ENCODE peak calls at places on chromosomes 2 and 18, in six cellular contexts. R, Z, H, C, O and D are unnamed samples. For H3K27me3, the result is how much of the 10 kb centered on the place peaks cover.

GRCh38 chr2:151878655-151879563 is 50.7 kb upstream of the ARL5A start:
- DNase-seq in Z (no peak), H (no peak), C (no peak), R (no peak), O (no peak), D (peak)

GRCh38 chr2:219054956-219055903 is 5.5 kb downstream of the IHH start:
- DNase-seq in O (no peak), Z (no peak), C (no peak), R (no peak), H (no peak), D (no peak)

GRCh38 chr2:62204998-62205496 is 9.1 kb downstream of the B3GNT2 start:
- DNase-seq in C (no peak), Z (no peak), O (no peak), R (no peak), H (no peak), D (no peak)

GRCh38 chr18:56306793-56307192 is 331.6 kb downstream of the TXNL1 start:
- DNase-seq in O (no peak), H (no peak), Z (no peak), R (no peak), C (no peak), D (no peak)

GRCh38 chr18:11368020-11368419 is 218.7 kb upstream of the PIEZO2 start:
- DNase-seq in Z (no peak), C (no peak), O (no peak), R (no peak), H (no peak), D (no peak)

GRCh38 chr2:182164686-182165085 is 179.0 kb downstream of the PPP1R1C start:
- DNase-seq in C (no peak), O (no peak), H (no peak), Z (no peak), R (no peak), D (no peak)

GRCh38 chr2:30224147-30224546 is 7.2 kb upstream of the LBH start:
- DNase-seq in Z (no peak), H (no peak), O (peak), R (no peak), C (no peak), D (no peak)

GRCh38 chr18:64131314-64131713 is 17.6 kb downstream of the LINC00305 start:
- DNase-seq in Z (no peak), R (no peak), O (no peak), H (no peak), C (no peak), D (no peak)

GRCh38 chr2:61356958-61357350 is 113.9 kb downstream of the USP34 start:
- DNase-seq in O (no peak), H (no peak), R (no peak), C (no peak), Z (no peak), D (no peak)

GRCh38 chr2:109724533-109725460 is 69.3 kb upstream of the RGPD5 start:
- DNase-seq in H (peak), O (peak), R (no peak), C (no peak), Z (no peak), D (no peak)

GRCh38 chr2:156341482-156342251 is 9.1 kb upstream of the NR4A2 start:
- DNase-seq in H (peak), R (peak), C (peak), Z (peak), O (peak), D (peak)

GRCh38 chr18:68478246-68478645 is 236.7 kb downstream of the TMX3 start:
- DNase-seq in H (no peak), C (no peak), Z (no peak), R (no peak), O (no peak), D (no peak)

GRCh38 chr2:30422437-30422805 is 24.6 kb upstream of the LCLAT1 start:
- DNase-seq in H (no peak), O (no peak), Z (peak), C (peak), R (no peak), D (no peak)

GRCh38 chr2:119478188-119479065 is 45.9 kb downstream of the SCTR start:
- DNase-seq in R (no peak), C (no peak), Z (no peak), O (peak), H (no peak), D (no peak)

GRCh38 chr2:179264238-179265081 is at the start of gene SESTD1:
- DNase-seq in Z (peak), C (peak), R (peak), H (peak), O (no peak), D (no peak)

GRCh38 chr18:3758531-3758930 is 308.6 kb downstream of the TGIF1 start:
- DNase-seq in H (no peak), O (no peak), R (no peak), Z (no peak), C (no peak), D (no peak)

GRCh38 chr2:189210250-189211075 is 30.9 kb upstream of the COL5A2 start:
- DNase-seq in R (no peak), Z (peak), H (no peak), O (no peak), C (no peak), D (no peak)

GRCh38 chr18:59268722-59269562 is 4.3 kb downstream of the RAX start:
- DNase-seq in O (no peak), R (peak), Z (peak), C (peak), H (no peak), D (peak)

GRCh38 chr2:8544168-8544785 is 137.6 kb upstream of the ID2 start:
- DNase-seq in R (no peak), O (no peak), Z (no peak), C (no peak), H (no peak), D (no peak)

GRCh38 chr2:12797815-12798214 is 81.1 kb downstream of the TRIB2 start:
- DNase-seq in H (no peak), Z (no peak), O (no peak), R (no peak), C (no peak), D (peak)

GRCh38 chr2:221570321-221571107 is 1.6 kb downstream of the EPHA4 start:
- DNase-seq in R (peak), C (no peak), H (no peak), Z (no peak), O (no peak), D (no peak)

GRCh38 chr2:112494839-112495238 is 12.9 kb downstream of the TTL start:
- DNase-seq in C (no peak), H (no peak), R (no peak), Z (no peak), O (no peak), D (no peak)

GRCh38 chr2:236167297-236168109 is 683 bp downstream of the GBX2 start:
- DNase-seq in H (no peak), Z (no peak), O (no peak), C (no peak), R (peak), D (no peak)

GRCh38 chr2:56191617-56192016 is 7.8 kb downstream of the CCDC85A start:
- DNase-seq in O (no peak), R (peak), Z (no peak), C (no peak), H (no peak), D (no peak)

GRCh38 chr18:48851563-48851962 is 99.2 kb downstream of the SMAD7 start:
- DNase-seq in O (peak), C (peak), R (no peak), Z (peak), H (no peak), D (peak)

GRCh38 chr2:11777066-11777782 is 30.8 kb downstream of the LPIN1 start:
- DNase-seq in O (no peak), Z (no peak), C (no peak), H (no peak), R (no peak), D (no peak)

GRCh38 chr2:219627105-219628100 is at the start of gene SLC4A3:
- DNase-seq in O (no peak), C (no peak), R (peak), H (no peak), Z (no peak), D (no peak)

GRCh38 chr2:85913854-85914524 is 25.2 kb upstream of the ST3GAL5 start:
- DNase-seq in H (no peak), R (no peak), O (peak), Z (no peak), C (no peak), D (no peak)

GRCh38 chr2:173653427-173653795 is 298.7 kb downstream of the CDCA7 start:
- DNase-seq in Z (no peak), R (no peak), C (no peak), O (no peak), H (no peak), D (no peak)

GRCh38 chr2:217995741-217996141 is 7.1 kb downstream of the TNS1 start:
- DNase-seq in H (peak), R (no peak), C (no peak), Z (peak), O (peak), D (no peak)

GRCh38 chr2:196594158-196594557 is 45.4 kb upstream of the CCDC150 start:
- DNase-seq in H (no peak), Z (no peak), O (no peak), R (no peak), C (no peak), D (no peak)

GRCh38 chr18:332721-333513 is 65.1 kb upstream of the THOC1 start:
- DNase-seq in O (no peak), Z (peak), C (no peak), H (no peak), R (no peak), D (no peak)

GRCh38 chr2:74201596-74201995 is 3.2 kb downstream of the MTHFD2 start:
- DNase-seq in C (no peak), O (no peak), H (no peak), Z (no peak), R (no peak), D (no peak)

GRCh38 chr2:46368416-46368815 is 71.2 kb downstream of the EPAS1 start:
- DNase-seq in Z (no peak), C (no peak), O (no peak), H (no peak), R (no peak), D (peak)

GRCh38 chr18:10035306-10035991 is 121.6 kb downstream of the VAPA start:
- DNase-seq in C (peak), O (no peak), H (peak), R (no peak), Z (no peak), D (no peak)

GRCh38 chr2:25331686-25332365 is 9.9 kb downstream of the DNMT3A start:
- DNase-seq in O (no peak), R (no peak), Z (peak), C (no peak), H (no peak), D (no peak)

GRCh38 chr2:211455225-211455841 is 898.9 kb downstream of the CPS1 start:
- DNase-seq in C (no peak), R (peak), Z (no peak), O (peak), H (peak), D (peak)

GRCh38 chr2:46661526-46661925 is 182.2 kb downstream of the TMEM247 start:
- DNase-seq in O (no peak), Z (no peak), R (no peak), C (no peak), H (no peak), D (no peak)

GRCh38 chr2:9266711-9267110 is 60.1 kb downstream of the ASAP2 start:
- DNase-seq in R (no peak), H (no peak), C (no peak), Z (no peak), O (no peak), D (no peak)

DNA sequence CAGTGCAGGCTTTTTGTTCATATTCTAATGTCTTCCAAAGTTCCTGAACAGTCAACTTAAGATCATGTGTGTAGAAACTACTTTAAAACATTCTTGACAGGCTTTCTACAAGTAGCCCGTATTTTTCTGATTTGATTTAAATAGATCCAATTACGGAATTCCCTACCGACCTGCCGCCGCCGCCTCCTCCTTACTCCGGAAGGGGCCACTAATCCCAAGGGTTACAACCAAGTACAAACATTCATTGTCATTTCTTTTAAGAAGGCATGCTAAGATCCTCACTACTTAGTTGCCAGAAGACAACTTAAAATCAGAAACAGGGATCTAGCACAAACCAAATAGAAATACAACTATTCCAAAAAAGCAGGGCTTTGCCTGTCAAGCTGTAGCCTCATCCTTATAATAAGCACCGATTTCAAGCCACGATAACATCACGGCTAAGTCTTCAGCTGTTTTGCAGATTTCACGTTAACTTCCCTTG is 775 bp downstream of the WDR33 start:
- DNase-seq in Z (no peak), C (no peak), H (no peak), R (peak), O (no peak), D (no peak)
- TF ChIP-seq CTCF in Z (no peak), C (no peak), H (no peak), R (no peak), O (no peak), D (no peak)

GRCh38 chr2:15734871-15735737 is 143.4 kb downstream of the DDX1 start:
- DNase-seq in H (no peak), Z (no peak), O (no peak), R (no peak), C (no peak), D (no peak)

GRCh38 chr2:15733867-15734765 is 142.4 kb downstream of the DDX1 start:
- DNase-seq in C (no peak), R (no peak), H (peak), Z (no peak), O (no peak), D (no peak)

GRCh38 chr2:15737314-15738224 is 145.9 kb downstream of the DDX1 start:
- DNase-seq in C (no peak), Z (no peak), H (no peak), R (no peak), O (no peak), D (no peak)

GRCh38 chr2:15736396-15737180 is 144.9 kb downstream of the DDX1 start:
- DNase-seq in R (no peak), H (no peak), Z (no peak), O (no peak), C (no peak), D (no peak)

DNA sequence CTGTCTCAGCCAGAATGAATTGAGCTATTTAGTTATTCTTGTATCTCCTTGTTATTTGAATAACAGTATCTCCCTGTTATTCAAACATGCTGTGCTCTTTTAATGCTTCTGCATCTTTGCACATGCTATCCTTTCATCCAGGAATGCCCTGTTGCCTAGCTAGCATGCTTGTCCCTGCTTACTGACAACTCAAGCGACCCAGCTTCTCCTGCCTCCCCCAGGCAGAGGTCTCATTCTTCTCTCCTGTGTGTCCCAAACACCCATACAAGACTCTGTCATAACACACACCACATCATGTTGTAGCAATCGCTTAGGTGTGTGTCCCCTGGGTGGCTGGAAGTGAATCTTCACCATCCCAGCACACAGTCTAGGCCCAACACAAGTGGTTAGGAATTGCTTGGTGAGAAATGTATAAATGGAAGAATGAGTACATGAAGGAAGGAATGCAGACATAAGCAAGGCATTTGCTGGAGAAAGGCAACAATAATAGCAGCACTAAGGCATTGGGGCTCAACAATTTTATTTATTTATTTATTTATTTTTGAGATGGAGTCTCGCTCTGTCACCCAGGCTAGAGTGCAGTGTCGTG is 144.2 kb downstream of the DDX1 start:
- DNase-seq in H (no peak), R (no peak), O (no peak), C (no peak), Z (no peak), D (no peak)
- H3K27me3 ChIP-seq in H (under half), R (under half), O (under half), C (under half), Z (under half), D (under half)

DNA sequence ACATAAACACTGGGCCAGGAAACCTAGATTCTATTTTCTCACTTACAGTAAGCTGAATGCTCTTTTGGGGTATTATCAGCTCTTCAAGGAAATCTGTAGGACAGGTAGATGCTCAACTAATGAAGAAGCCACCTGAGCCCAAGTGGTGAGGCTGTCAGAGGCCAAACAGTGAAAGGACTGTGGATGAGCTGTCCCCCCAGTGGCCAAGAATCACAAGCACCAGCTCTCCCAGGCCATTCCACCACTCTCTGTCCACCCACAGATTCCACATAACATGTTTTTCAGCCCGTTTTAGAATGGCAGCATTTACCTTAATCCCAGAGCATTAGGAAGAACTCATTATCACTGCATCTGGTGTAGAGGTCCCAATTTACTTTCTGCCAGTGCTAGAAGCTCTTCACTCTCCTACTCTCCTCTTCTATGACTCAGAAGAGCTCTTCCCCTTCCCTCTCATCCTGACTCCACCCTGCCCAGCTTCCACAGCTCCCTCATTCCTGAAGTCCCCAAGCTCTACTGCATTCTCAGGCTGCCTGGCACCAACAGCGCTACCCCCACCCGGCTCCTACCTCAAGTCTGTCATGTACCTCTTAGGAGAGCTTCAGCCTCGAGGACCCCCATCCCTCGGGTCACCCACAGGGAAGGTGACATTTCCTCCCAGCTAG is 43.8 kb upstream of the GORASP2 start:
- DNase-seq in Z (no peak), H (no peak), R (no peak), O (no peak), C (no peak), D (no peak)
- TF ChIP-seq CTCF in Z (no peak), H (no peak), R (no peak), O (no peak), C (no peak), D (no peak)

GRCh38 chr18:37243756-37244155 is 321.8 kb downstream of the CELF4 start:
- DNase-seq in C (no peak), O (no peak), H (no peak), R (peak), Z (no peak), D (no peak)
- H3K27me3 ChIP-seq in C (under half), O (under half), H (under half), R (under half), Z (half or more), D (under half)

GRCh38 chr2:114201781-114202180 is 240.7 kb upstream of the DPP10 start:
- DNase-seq in C (no peak), H (no peak), Z (no peak), O (no peak), R (no peak), D (peak)
- TF ChIP-seq CTCF in C (no peak), H (no peak), Z (no peak), O (no peak), R (peak), D (no peak)